ENCODE peak calls at places on chromosomes 16 and 17, in five cellular contexts. H, T, E, Y and G are unnamed samples.

GRCh38 chr17:59108400-59109102 is 1.9 kb upstream of the TRIM37 start:
- DNase-seq in H (no peak), T (no peak), E (no peak), Y (no peak), G (no peak)

GRCh38 chr16:10130482-10130996 is 51.7 kb downstream of the GRIN2A start:
- DNase-seq in H (no peak), T (no peak), E (no peak), Y (no peak), G (no peak)

GRCh38 chr16:7613518-7613917 is 280.9 kb downstream of the RBFOX1 start:
- DNase-seq in H (no peak), T (no peak), E (no peak), Y (no peak), G (no peak)

GRCh38 chr17:69503711-69504110 is 89.2 kb downstream of the MAP2K6 start:
- DNase-seq in H (peak), T (peak), E (no peak), Y (no peak), G (peak)

GRCh38 chr17:78664476-78665384 is 87.5 kb upstream of the DNAH17 start:
- DNase-seq in H (no peak), T (no peak), E (no peak), Y (no peak), G (no peak)

GRCh38 chr16:7839568-7839967 is 506.9 kb downstream of the RBFOX1 start:
- DNase-seq in H (no peak), T (no peak), E (no peak), Y (no peak), G (no peak)

GRCh38 chr17:66310528-66311148 is 8.2 kb downstream of the PRKCA start:
- DNase-seq in H (no peak), T (no peak), E (no peak), Y (no peak), G (no peak)

GRCh38 chr16:57916735-57917450 is 54.0 kb downstream of the CNGB1 start:
- DNase-seq in H (no peak), T (no peak), E (no peak), Y (peak), G (no peak)

GRCh38 chr16:8631818-8632217 is 10.3 kb downstream of the METTL22 start:
- DNase-seq in H (no peak), T (no peak), E (no peak), Y (no peak), G (no peak)

GRCh38 chr16:58491-59439 is 5.1 kb downstream of the SNRNP25 start:
- DNase-seq in H (no peak), T (no peak), E (no peak), Y (no peak), G (no peak)

GRCh38 chr16:75789237-75789636 is 62.9 kb upstream of the CPHXL start:
- DNase-seq in H (peak), T (peak), E (peak), Y (peak), G (peak)

GRCh38 chr17:14373587-14374259 is 72.8 kb downstream of the HS3ST3B1 start:
- DNase-seq in H (no peak), T (no peak), E (no peak), Y (peak), G (no peak)

GRCh38 chr17:79741751-79742588 is 11.2 kb downstream of the ENPP7 start:
- DNase-seq in H (peak), T (peak), E (peak), Y (peak), G (peak)
- TF ChIP-seq CTCF in H (peak), T (peak), E (peak), Y (peak), G (peak)

DNA sequence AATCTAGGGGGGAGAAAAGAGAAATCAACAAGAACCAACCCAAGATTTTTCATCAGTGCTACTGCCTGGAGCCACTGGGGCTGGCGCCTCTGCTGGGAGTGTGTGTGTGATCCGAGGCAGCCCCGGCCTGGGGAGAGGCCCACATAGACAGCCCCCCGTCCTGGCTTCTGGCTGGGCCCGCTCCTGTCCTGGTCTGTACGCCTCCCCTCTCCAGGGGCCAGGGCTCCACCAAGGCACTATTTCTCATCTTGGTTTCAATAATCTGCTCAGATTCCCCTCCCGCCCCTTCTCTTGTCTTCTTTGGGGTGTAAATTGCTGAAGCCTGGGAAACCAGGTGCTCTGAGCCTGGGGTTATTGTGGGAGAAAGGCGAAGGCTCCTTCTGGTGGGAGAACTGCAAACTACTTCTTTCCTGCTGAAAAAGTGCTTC is 7.8 kb downstream of the BAHCC1 start:
- DNase-seq in H (no peak), T (no peak), E (no peak), Y (no peak), G (no peak)
- TF ChIP-seq CTCF in H (no peak), T (no peak), E (peak), Y (no peak), G (no peak)

GRCh38 chr17:45785373-45786193 is 1.5 kb downstream of the CRHR1 start:
- DNase-seq in H (peak), T (no peak), E (no peak), Y (no peak), G (no peak)

GRCh38 chr17:45786349-45786748 is 2.2 kb downstream of the CRHR1 start:
- DNase-seq in H (no peak), T (no peak), E (no peak), Y (no peak), G (no peak)

GRCh38 chr17:45784293-45784582 is at the start of gene CRHR1:
- DNase-seq in H (no peak), T (no peak), E (no peak), Y (no peak), G (no peak)

GRCh38 chr17:45783593-45784292 is 377 bp upstream of the CRHR1 start:
- DNase-seq in H (peak), T (peak), E (no peak), Y (no peak), G (no peak)

GRCh38 chr17:45784583-45785372 is 658 bp downstream of the CRHR1 start:
- DNase-seq in H (peak), T (peak), E (no peak), Y (no peak), G (peak)
- TF ChIP-seq CTCF in H (no peak), T (no peak), E (no peak), Y (no peak), G (no peak)

DNA sequence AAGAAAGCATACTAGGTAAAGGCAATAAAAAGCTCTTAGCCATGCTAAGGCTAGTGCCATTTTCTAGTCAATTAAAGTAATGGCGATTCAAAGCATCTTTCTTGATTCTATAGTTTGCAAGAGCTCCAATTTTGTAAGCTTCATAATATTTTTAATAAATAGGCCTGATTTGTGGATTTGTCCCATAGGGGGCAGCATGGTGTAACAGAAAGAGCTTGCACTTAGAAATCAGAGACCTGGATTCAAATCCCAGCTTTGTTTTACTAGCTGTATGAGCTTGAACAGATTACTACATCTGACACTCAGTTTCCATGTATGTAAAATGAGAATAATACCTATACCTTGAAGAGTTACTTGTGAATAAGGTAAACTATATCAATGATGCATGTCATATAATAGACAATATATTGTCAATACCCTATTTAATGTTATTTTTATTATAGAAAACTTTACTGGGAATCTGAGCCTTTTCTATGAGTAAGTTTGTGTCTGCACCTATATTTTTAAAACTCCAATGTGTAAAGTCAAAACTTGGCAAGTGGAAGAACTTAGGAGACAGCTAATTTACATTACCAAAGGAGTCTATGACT is 93.6 kb upstream of the NOG start:
- DNase-seq in H (no peak), T (no peak), E (peak), Y (peak), G (no peak)
- TF ChIP-seq CTCF in H (peak), T (peak), E (peak), Y (peak), G (peak)

GRCh38 chr17:80692931-80693467 is 148.4 kb downstream of the RPTOR start:
- DNase-seq in H (no peak), T (no peak), E (no peak), Y (no peak), G (no peak)
- TF ChIP-seq CTCF in H (no peak), T (no peak), E (no peak), Y (no peak), G (no peak)

GRCh38 chr16:85385463-85386331 is 227.4 kb upstream of the GSE1 start:
- DNase-seq in H (no peak), T (no peak), E (no peak), Y (no peak), G (no peak)
- TF ChIP-seq CTCF in H (no peak), T (no peak), E (no peak), Y (no peak), G (no peak)

GRCh38 chr16:53404959-53405358 is 29.3 kb upstream of the RBL2 start:
- DNase-seq in H (no peak), T (no peak), E (no peak), Y (peak), G (no peak)
- TF ChIP-seq CTCF in H (no peak), T (no peak), E (peak), Y (peak), G (no peak)

DNA sequence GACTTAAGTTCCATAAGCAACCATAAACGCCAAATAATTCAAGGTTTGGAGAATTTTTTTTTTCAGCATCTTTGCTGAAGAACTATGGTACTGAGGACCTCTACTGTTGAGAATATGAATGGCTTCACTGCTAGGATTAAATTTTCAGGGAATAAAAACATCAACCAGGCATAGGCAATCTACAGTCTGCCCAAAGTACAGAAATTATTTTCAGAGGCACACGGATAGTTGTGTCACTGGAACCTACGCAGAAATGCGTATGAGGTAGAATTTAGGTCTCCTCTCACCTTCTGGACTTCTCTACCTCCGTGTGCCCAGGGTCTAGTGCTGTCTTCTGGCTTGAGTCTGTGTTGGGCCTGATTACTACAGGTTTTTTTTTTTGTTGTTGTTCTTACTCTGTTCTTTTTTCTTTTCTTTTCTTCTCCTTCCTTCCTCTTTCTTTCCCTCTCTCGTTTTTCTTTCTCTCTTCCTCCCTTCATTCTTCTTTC is 39.7 kb downstream of the NACA2 start:
- DNase-seq in H (peak), T (peak), E (peak), Y (peak), G (peak)
- TF ChIP-seq CTCF in H (peak), T (peak), E (peak), Y (peak), G (peak)